ENCODE peak calls at places on chromosomes 7 and 10, in four cellular contexts. One of them, this sample, is unnamed.

GRCh38 chr10:31103096-31103495 is 71.4 kb upstream of the ZNF438 start:
- DNase-seq in H1: no peak
- DNase-seq in IMR-90: peak; percentile 30
- DNase-seq in mesendoderm: peak; percentile 23
- DNase-seq in this sample: peak; percentile 31

GRCh38 chr7:116710764-116711452 is 38.9 kb downstream of the MET start:
- DNase-seq in H1: no peak
- DNase-seq in IMR-90: no peak
- DNase-seq in mesendoderm: no peak
- DNase-seq in this sample: no peak

GRCh38 chr10:131242007-131242406 is 69.5 kb downstream of the TCERG1L start:
- DNase-seq in mesendoderm: peak; percentile 67
- DNase-seq in H1: no peak
- DNase-seq in IMR-90: no peak
- DNase-seq in this sample: peak; percentile 60

GRCh38 chr10:21742740-21743412 is 208.8 kb downstream of the MLLT10 start:
- DNase-seq in mesendoderm: no peak
- DNase-seq in H1: no peak
- DNase-seq in IMR-90: no peak
- DNase-seq in this sample: no peak

GRCh38 chr7:45872116-45873034 is 507 bp downstream of the CCDC201 start:
- DNase-seq in IMR-90: no peak
- DNase-seq in H1: no peak
- DNase-seq in mesendoderm: peak; percentile 58
- DNase-seq in this sample: peak; percentile 60

GRCh38 chr7:151755131-151755787 is 121.7 kb downstream of the PRKAG2 start:
- DNase-seq in mesendoderm: no peak
- DNase-seq in IMR-90: peak; percentile 82
- DNase-seq in H1: no peak
- DNase-seq in this sample: peak; percentile 58

GRCh38 chr7:40918701-40919271 is 784.0 kb downstream of the SUGCT start:
- DNase-seq in IMR-90: peak; percentile 93
- DNase-seq in mesendoderm: no peak
- DNase-seq in H1: no peak
- DNase-seq in this sample: no peak

GRCh38 chr7:126185959-126186580 is 1066.7 kb downstream of the GRM8 start:
- DNase-seq in H1: peak; percentile 27
- DNase-seq in mesendoderm: peak; percentile 89
- DNase-seq in IMR-90: no peak
- DNase-seq in this sample: peak; percentile 75

GRCh38 chr7:1086588-1087461 is 1.1 kb upstream of the GPER1 start:
- DNase-seq in IMR-90: peak; percentile 42
- DNase-seq in mesendoderm: peak; percentile 82
- DNase-seq in H1: peak; percentile 57
- DNase-seq in this sample: peak; percentile 86

GRCh38 chr7:12814107-12814506 is 126.7 kb downstream of the ARL4A start:
- DNase-seq in IMR-90: no peak
- DNase-seq in H1: no peak
- DNase-seq in mesendoderm: no peak
- DNase-seq in this sample: no peak

GRCh38 chr7:148078126-148078525 is 512.4 kb upstream of the C7orf33 start:
- DNase-seq in IMR-90: no peak
- DNase-seq in mesendoderm: no peak
- DNase-seq in H1: no peak
- DNase-seq in this sample: no peak

GRCh38 chr7:92340016-92340415 is 94.2 kb downstream of the ANKIB1 start:
- DNase-seq in mesendoderm: no peak
- DNase-seq in H1: no peak
- DNase-seq in IMR-90: no peak
- DNase-seq in this sample: no peak

GRCh38 chr10:133082685-133083421 is 4.9 kb upstream of the ADGRA1 start:
- DNase-seq in H1: no peak
- DNase-seq in mesendoderm: no peak
- DNase-seq in IMR-90: no peak
- DNase-seq in this sample: no peak

GRCh38 chr10:86060386-86061280 is 306.0 kb downstream of the GRID1 start:
- DNase-seq in IMR-90: no peak
- DNase-seq in H1: no peak
- DNase-seq in mesendoderm: no peak
- DNase-seq in this sample: no peak
- H2BK15ac ChIP-seq in IMR-90: no peak overlapping the region
- H2BK15ac ChIP-seq in H1: no peak overlapping the region
- H2BK15ac ChIP-seq in mesendoderm: no peak overlapping the region
- H2BK15ac ChIP-seq in this sample: no peak overlapping the region

DNA sequence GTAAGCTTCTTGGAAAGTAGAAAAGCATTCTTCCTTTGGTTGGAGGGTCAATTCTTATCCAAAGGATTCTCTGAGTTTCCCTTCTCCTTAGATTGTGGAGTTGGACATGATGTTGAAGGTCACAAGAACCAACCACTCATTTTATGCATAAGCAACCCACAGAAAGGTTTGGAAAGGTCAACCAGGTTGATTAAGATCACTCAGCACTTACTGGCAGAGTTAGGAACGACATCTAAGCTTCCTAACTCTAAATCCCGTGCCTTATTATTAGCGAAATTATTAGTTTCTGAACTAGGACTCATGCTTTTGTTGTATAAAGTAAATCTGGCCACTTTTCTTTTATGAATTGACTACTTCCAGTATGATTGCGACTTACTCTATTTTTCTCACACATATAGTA is 137.0 kb upstream of the MINDY3 start:
- DNase-seq in mesendoderm: no peak
- DNase-seq in IMR-90: no peak
- DNase-seq in H1: no peak
- DNase-seq in this sample: no peak
- H3K56ac ChIP-seq in mesendoderm: no peak overlapping the region
- H3K56ac ChIP-seq in IMR-90: no peak overlapping the region
- H3K56ac ChIP-seq in H1: no peak overlapping the region
- H3K56ac ChIP-seq in this sample: no peak overlapping the region

DNA sequence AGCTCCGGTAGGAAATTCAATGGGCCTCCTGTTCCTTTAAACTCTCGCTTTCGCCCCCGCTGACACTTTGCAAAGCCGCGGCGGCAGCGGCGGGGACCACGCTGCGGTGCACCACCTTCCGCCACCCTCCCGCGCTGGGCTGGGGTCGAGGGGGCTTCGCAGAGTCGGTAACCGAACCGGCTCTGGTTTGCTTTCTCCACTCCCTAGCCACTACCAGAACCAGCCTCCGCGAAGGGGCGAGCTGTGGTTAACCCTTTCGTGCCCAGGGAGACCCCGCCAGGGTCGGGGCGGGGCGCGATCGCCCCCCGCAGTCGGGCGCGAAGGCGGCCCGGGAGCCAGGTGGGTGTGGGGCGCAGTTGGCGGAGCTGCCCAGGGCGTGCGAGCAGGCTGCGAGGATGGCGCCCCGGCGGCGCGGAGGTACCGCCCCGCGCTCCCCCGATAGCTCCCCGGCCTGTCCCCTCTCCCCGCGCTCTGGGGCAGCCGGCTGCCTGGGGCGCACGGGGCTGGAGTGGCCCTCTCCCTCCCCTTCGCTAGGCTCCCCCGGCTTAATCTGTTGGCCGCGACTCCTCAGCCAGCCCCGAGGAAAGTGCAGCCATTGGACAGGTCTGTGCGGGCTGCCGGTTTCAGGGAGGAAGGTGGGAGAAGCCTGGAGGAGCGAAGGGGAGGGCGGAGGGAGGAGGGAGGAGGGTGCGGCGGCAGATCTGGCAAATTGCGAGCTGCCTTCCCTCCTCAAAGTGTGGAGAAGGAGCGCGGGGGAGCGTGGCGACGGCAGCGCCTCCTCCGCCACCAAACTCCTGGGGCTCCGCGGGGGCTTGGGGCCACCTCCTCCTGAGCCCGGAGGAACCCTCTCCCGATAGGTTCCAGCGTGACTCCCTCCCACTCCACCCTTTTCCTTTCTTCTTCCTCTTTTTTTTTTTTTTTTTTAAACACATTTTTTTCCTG is 483 bp upstream of the PLXDC2 start:
- DNase-seq in H1: peak; percentile 57
- DNase-seq in IMR-90: peak; percentile 56
- DNase-seq in mesendoderm: peak; percentile 97
- DNase-seq in this sample: peak; percentile 86
- H3K27ac ChIP-seq in H1: peak overlapping the region; percentile 73
- H3K27ac ChIP-seq in IMR-90: peak overlapping the region; percentile 80
- H3K27ac ChIP-seq in mesendoderm: peak overlapping the region; percentile 91
- H3K27ac ChIP-seq in this sample: no peak overlapping the region

DNA sequence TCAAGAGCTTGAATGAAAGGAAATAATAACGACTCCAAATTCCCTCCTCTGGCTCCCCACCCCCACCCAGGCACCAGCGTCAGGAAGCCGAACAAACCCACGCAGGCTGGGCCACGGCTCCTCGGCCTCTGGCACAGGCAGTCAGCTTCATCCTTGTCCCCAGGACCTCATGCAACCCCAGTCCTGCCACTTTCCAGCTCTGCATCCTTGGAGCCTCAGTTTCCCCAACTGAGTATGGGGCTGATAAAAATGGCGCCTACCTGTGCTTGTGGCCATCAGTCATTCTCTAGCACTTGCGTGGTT is 137.1 kb downstream of the RGS10 start:
- DNase-seq in IMR-90: no peak
- DNase-seq in H1: no peak
- DNase-seq in mesendoderm: no peak
- DNase-seq in this sample: no peak
- H2BK15ac ChIP-seq in IMR-90: peak overlapping the region; percentile 8
- H2BK15ac ChIP-seq in H1: no peak overlapping the region
- H2BK15ac ChIP-seq in mesendoderm: no peak overlapping the region
- H2BK15ac ChIP-seq in this sample: no peak overlapping the region

GRCh38 chr10:79057481-79058275 is 11.1 kb upstream of the ZMIZ1 start:
- DNase-seq in mesendoderm: no peak
- DNase-seq in IMR-90: no peak
- DNase-seq in H1: no peak
- DNase-seq in this sample: no peak

GRCh38 chr10:79061441-79062315 is 7.1 kb upstream of the ZMIZ1 start:
- DNase-seq in H1: no peak
- DNase-seq in IMR-90: no peak
- DNase-seq in mesendoderm: no peak
- DNase-seq in this sample: no peak

GRCh38 chr10:79058899-79059771 is 9.6 kb upstream of the ZMIZ1 start:
- DNase-seq in IMR-90: no peak
- DNase-seq in mesendoderm: peak; percentile 71
- DNase-seq in H1: no peak
- DNase-seq in this sample: no peak

GRCh38 chr10:79060641-79061255 is 8.0 kb upstream of the ZMIZ1 start:
- DNase-seq in mesendoderm: no peak
- DNase-seq in IMR-90: no peak
- DNase-seq in H1: no peak
- DNase-seq in this sample: no peak

DNA sequence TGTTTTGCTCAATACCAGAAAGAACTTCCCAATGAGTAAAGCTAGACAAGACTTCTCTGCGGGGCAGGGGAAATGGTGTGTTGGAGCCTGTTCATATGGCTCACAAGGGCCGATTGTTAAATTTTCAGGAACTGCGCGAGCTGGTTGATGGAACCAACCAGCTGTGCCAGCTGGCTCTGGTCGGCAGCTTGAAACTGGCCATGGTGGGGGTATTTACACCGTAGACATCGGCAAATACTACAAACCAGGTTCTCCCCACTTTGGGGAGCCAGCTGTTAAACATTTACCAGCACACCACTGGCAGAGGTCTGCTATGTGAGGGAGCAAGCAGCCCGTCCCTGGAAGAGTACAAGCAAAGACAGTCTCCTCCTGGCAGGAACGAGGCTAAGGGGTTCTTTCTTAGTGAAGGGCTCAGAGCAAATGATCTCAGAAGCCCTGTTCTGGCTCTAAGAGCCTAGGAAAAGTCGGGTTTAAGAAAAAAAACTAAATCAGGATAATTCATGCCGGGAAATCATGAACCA is 8.8 kb upstream of the ZMIZ1 start:
- DNase-seq in H1: no peak
- DNase-seq in IMR-90: no peak
- DNase-seq in mesendoderm: no peak
- DNase-seq in this sample: no peak
- H3K56ac ChIP-seq in H1: no peak overlapping the region
- H3K56ac ChIP-seq in IMR-90: no peak overlapping the region
- H3K56ac ChIP-seq in mesendoderm: peak overlapping the region; percentile 44
- H3K56ac ChIP-seq in this sample: no peak overlapping the region

GRCh38 chr10:104834580-104834979 is 193.5 kb downstream of the SORCS3 start:
- DNase-seq in IMR-90: no peak
- DNase-seq in mesendoderm: no peak
- DNase-seq in H1: no peak
- DNase-seq in this sample: no peak

GRCh38 chr10:104831272-104831671 is 190.2 kb downstream of the SORCS3 start:
- DNase-seq in IMR-90: no peak
- DNase-seq in mesendoderm: no peak
- DNase-seq in H1: no peak
- DNase-seq in this sample: no peak

DNA sequence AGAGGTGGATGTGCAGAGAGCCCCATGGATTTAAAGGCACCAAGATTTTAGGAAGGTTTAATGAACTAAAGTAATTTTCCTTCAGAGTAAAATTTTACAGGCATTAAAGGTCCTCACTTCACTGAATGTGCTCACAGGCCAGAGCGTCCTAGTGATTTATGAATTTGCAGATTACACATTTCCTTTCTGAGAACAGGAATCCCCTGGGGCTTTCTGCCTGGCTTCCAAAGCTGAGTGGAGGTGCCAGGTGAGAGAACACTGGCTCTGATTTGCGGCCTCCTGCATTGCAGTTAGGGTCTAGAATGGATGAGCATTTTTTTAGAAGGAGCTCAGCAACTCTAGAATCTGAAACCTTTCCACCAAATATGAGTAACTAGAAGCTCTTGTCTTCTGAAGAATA is 194.3 kb downstream of the SORCS3 start:
- DNase-seq in mesendoderm: no peak
- DNase-seq in H1: no peak
- DNase-seq in IMR-90: no peak
- DNase-seq in this sample: no peak
- H3K27ac ChIP-seq in mesendoderm: no peak overlapping the region
- H3K27ac ChIP-seq in H1: no peak overlapping the region
- H3K27ac ChIP-seq in IMR-90: no peak overlapping the region
- H3K27ac ChIP-seq in this sample: no peak overlapping the region

GRCh38 chr10:4057021-4057420 is 272.0 kb upstream of the KLF6 start:
- DNase-seq in H1: no peak
- DNase-seq in IMR-90: no peak
- DNase-seq in mesendoderm: no peak
- DNase-seq in this sample: no peak
- H2BK15ac ChIP-seq in H1: no peak overlapping the region
- H2BK15ac ChIP-seq in IMR-90: no peak overlapping the region
- H2BK15ac ChIP-seq in mesendoderm: no peak overlapping the region
- H2BK15ac ChIP-seq in this sample: no peak overlapping the region

GRCh38 chr7:5349437-5350173 is 66.9 kb downstream of the SLC29A4 start:
- DNase-seq in IMR-90: no peak
- DNase-seq in mesendoderm: peak; percentile 66
- DNase-seq in H1: no peak
- DNase-seq in this sample: no peak

GRCh38 chr7:5348134-5349004 is 65.6 kb downstream of the SLC29A4 start:
- DNase-seq in IMR-90: no peak
- DNase-seq in H1: no peak
- DNase-seq in mesendoderm: no peak
- DNase-seq in this sample: no peak

GRCh38 chr7:5350174-5350463 is 67.4 kb downstream of the SLC29A4 start:
- DNase-seq in mesendoderm: no peak
- DNase-seq in IMR-90: no peak
- DNase-seq in H1: no peak
- DNase-seq in this sample: no peak

GRCh38 chr7:5350600-5351385 is 68.0 kb downstream of the SLC29A4 start:
- DNase-seq in H1: no peak
- DNase-seq in IMR-90: no peak
- DNase-seq in mesendoderm: no peak
- DNase-seq in this sample: no peak

GRCh38 chr7:5349005-5349380 is 66.2 kb downstream of the SLC29A4 start:
- DNase-seq in mesendoderm: no peak
- DNase-seq in H1: no peak
- DNase-seq in IMR-90: no peak
- DNase-seq in this sample: no peak
- H3K56ac ChIP-seq in mesendoderm: peak overlapping the region; percentile 60
- H3K56ac ChIP-seq in H1: no peak overlapping the region
- H3K56ac ChIP-seq in IMR-90: no peak overlapping the region
- H3K56ac ChIP-seq in this sample: no peak overlapping the region

GRCh38 chr7:150717821-150718420 is 1.5 kb downstream of the GIMAP1 start:
- DNase-seq in mesendoderm: no peak
- DNase-seq in H1: no peak
- DNase-seq in IMR-90: no peak
- DNase-seq in this sample: no peak
- H3K27ac ChIP-seq in mesendoderm: no peak overlapping the region
- H3K27ac ChIP-seq in H1: no peak overlapping the region
- H3K27ac ChIP-seq in IMR-90: no peak overlapping the region
- H3K27ac ChIP-seq in this sample: no peak overlapping the region